ENCODE peak calls at places on chromosomes 11 and 22, in nine cellular contexts. M is left ventricle myocardium inferior; V is lower leg skin; I is GM23248; L is naive thymus-derived CD8-positive, alpha-beta T cell; P is frontal cortex; D is activated T-cell treated with anti-CD3 and anti-CD28 coated beads for 24 hours; N is A549; B is CD8-positive, alpha-beta T cell. W is an unnamed sample.

GRCh38 chr11:35245786-35246185 is 106.8 kb downstream of the CD44 start:
- DNase-seq in B (no peak), I (no peak), P (no peak), V (no peak), M (no peak), N (no peak), L (no peak), D (no peak), W (no peak)

GRCh38 chr11:75813622-75814039 is 1.4 kb upstream of the UVRAG start:
- DNase-seq in L (no peak), I (peak; percentile 52), D (no peak), M (no peak), V (no peak), P (no peak), N (no peak), B (no peak), W (peak; percentile 62)

GRCh38 chr11:69841859-69842698 is 22.9 kb upstream of the FGF3 start:
- DNase-seq in D (peak; percentile 7), L (no peak), I (peak; percentile 18), N (no peak), M (no peak), B (no peak), V (peak; percentile 63), P (no peak), W (peak; percentile 23)

GRCh38 chr11:111298466-111299110 is at the start of gene POU2AF3:
- DNase-seq in P (peak; percentile 43), M (no peak), L (no peak), B (no peak), N (no peak), V (no peak), D (no peak), I (peak; percentile 23), W (no peak)

GRCh38 chr11:44912270-44912987 is 38.3 kb downstream of the TP53I11 start:
- DNase-seq in N (no peak), P (no peak), V (no peak), M (peak; percentile 39), I (no peak), L (no peak), D (no peak), B (no peak), W (no peak)

GRCh38 chr22:41799486-41800347 is 762 bp upstream of the CCDC134 start:
- DNase-seq in L (no peak), M (peak; percentile 34), N (no peak), D (peak; percentile 12), B (no peak), I (peak; percentile 57), V (peak; percentile 88), P (peak; percentile 47), W (no peak)

GRCh38 chr11:22431074-22431473 is 92.9 kb downstream of the SLC17A6 start:
- DNase-seq in M (no peak), N (no peak), I (no peak), V (no peak), B (no peak), D (no peak), L (no peak), P (no peak), W (peak; percentile 11)

GRCh38 chr11:83088965-83089364 is 17.3 kb upstream of the RAB30 start:
- DNase-seq in M (no peak), P (no peak), N (no peak), I (no peak), D (no peak), V (no peak), L (no peak), B (no peak), W (no peak)

GRCh38 chr22:43216738-43217137 is 29.8 kb upstream of the TTLL12 start:
- DNase-seq in N (no peak), P (no peak), B (no peak), V (no peak), L (no peak), D (no peak), M (no peak), I (no peak), W (no peak)

GRCh38 chr22:44917372-44918165 is 92.2 kb downstream of the PHF21B start:
- DNase-seq in P (no peak), N (no peak), V (no peak), I (no peak), D (no peak), M (peak; percentile 6), L (no peak), B (no peak), W (no peak)

GRCh38 chr11:102661040-102661439 is 35.9 kb upstream of the MMP20 start:
- DNase-seq in D (no peak), B (no peak), I (no peak), N (no peak), L (no peak), P (no peak), V (no peak), M (no peak), W (no peak)

GRCh38 chr11:108203075-108203474 is 19.4 kb downstream of the NPAT start:
- DNase-seq in V (no peak), N (no peak), B (no peak), I (no peak), L (no peak), M (no peak), P (no peak), D (no peak), W (no peak)

GRCh38 chr11:128904872-128905344 is 13.8 kb downstream of the KCNJ5 start:
- DNase-seq in P (no peak), D (no peak), V (no peak), M (peak; percentile 48), B (no peak), L (no peak), N (peak; percentile 50), I (peak; percentile 40), W (peak; percentile 80)

GRCh38 chr22:40156001-40156516 is 21.7 kb upstream of the TNRC6B start:
- DNase-seq in P (no peak), N (peak; percentile 55), M (no peak), B (no peak), L (no peak), D (no peak), V (no peak), I (peak; percentile 49), W (peak; percentile 65)

GRCh38 chr11:132036751-132037466 is 666.5 kb downstream of the NTM start:
- DNase-seq in I (no peak), B (no peak), V (no peak), N (no peak), D (no peak), L (no peak), P (no peak), M (no peak), W (no peak)

GRCh38 chr22:42931421-42932196 is 74.5 kb upstream of the ARFGAP3 start:
- DNase-seq in I (peak; percentile 87), L (no peak), B (no peak), P (no peak), N (no peak), M (no peak), V (no peak), D (no peak), W (no peak)

GRCh38 chr11:76639621-76640020 is 30.9 kb downstream of the LRRC32 start:
- DNase-seq in M (no peak), P (no peak), D (no peak), L (no peak), V (peak; percentile 32), I (no peak), B (no peak), N (no peak), W (no peak)

GRCh38 chr11:37632748-37633147 is 1034.7 kb upstream of the RAG2 start:
- DNase-seq in M (no peak), I (no peak), N (no peak), V (no peak), P (no peak), D (no peak), B (no peak), L (no peak), W (no peak)

GRCh38 chr11:110185599-110185998 is 92.4 kb downstream of the ZC3H12C start:
- DNase-seq in P (no peak), M (no peak), I (no peak), V (no peak), N (no peak), D (no peak), B (no peak), L (no peak), W (no peak)

GRCh38 chr22:26939466-26939865 is 282.1 kb downstream of the MIAT start:
- DNase-seq in N (no peak), D (no peak), V (peak; percentile 31), L (no peak), I (no peak), M (no peak), P (no peak), B (no peak), W (no peak)

GRCh38 chr11:70729949-70730348 is 331.6 kb downstream of the CTTN start:
- DNase-seq in L (no peak), I (no peak), P (no peak), B (no peak), M (no peak), D (no peak), N (no peak), V (no peak), W (no peak)

GRCh38 chr11:13949876-13950275 is 12.6 kb upstream of the SPON1 start:
- DNase-seq in D (no peak), B (no peak), N (no peak), L (no peak), I (no peak), V (no peak), M (no peak), P (no peak), W (no peak)

GRCh38 chr11:92681606-92682005 is 287.8 kb upstream of the MTNR1B start:
- DNase-seq in M (no peak), N (no peak), L (no peak), V (no peak), D (no peak), B (no peak), P (no peak), I (no peak), W (no peak)

GRCh38 chr11:85027346-85027745 is 599.8 kb downstream of the DLG2 start:
- DNase-seq in P (no peak), N (no peak), I (no peak), M (no peak), L (no peak), D (no peak), B (no peak), V (no peak), W (no peak)

GRCh38 chr11:45984192-45984591 is 61.7 kb downstream of the LARGE2 start:
- DNase-seq in P (no peak), N (no peak), L (no peak), B (no peak), V (no peak), I (no peak), M (no peak), D (no peak), W (peak; percentile 7)

GRCh38 chr11:47327025-47327424 is 25.5 kb downstream of the MYBPC3 start:
- DNase-seq in N (no peak), D (no peak), M (no peak), B (no peak), I (no peak), V (no peak), P (no peak), L (no peak), W (no peak)

GRCh38 chr11:1113405-1114201 is 38.9 kb downstream of the MUC2 start:
- DNase-seq in L (no peak), B (no peak), I (no peak), P (no peak), M (peak; percentile 6), V (no peak), D (no peak), N (no peak), W (no peak)

GRCh38 chr11:134097146-134097545 is 28.3 kb downstream of the JAM3 start:
- DNase-seq in B (no peak), N (no peak), M (no peak), V (no peak), I (peak; percentile 28), L (no peak), P (no peak), D (no peak), W (no peak)

GRCh38 chr22:22948651-22949611 is 61.3 kb downstream of the IGLL5 start:
- DNase-seq in M (no peak), D (no peak), I (peak; percentile 62), P (no peak), L (no peak), V (no peak), N (no peak), B (no peak), W (no peak)

GRCh38 chr11:34970480-34970879 is 54.1 kb downstream of the PDHX start:
- DNase-seq in V (no peak), B (no peak), M (no peak), P (no peak), I (peak; percentile 33), N (no peak), L (no peak), D (no peak), W (no peak)

GRCh38 chr11:76810151-76810853 is 27.1 kb downstream of the TSKU start:
- DNase-seq in N (no peak), L (no peak), V (no peak), D (peak; percentile 20), I (peak; percentile 57), B (no peak), P (no peak), M (no peak), W (peak; percentile 66)